ENCODE peak calls at places on chromosome 22, in four cellular contexts. Q is K562, D is A549, L is HepG2. X is an unnamed sample.
A peak's percentile ranks its signal among the peaks of the same experiment; 100 is the strongest.

GRCh38 chr22:36194971-36195370 is 6.6 kb downstream of the APOL4 start:
- DNase-seq in Q (no peak), D (peak; percentile 24), L (peak; percentile 40), X (peak; percentile 66)

GRCh38 chr22:37979782-37980181 is 4.6 kb downstream of the SOX10 start:
- DNase-seq in Q (no peak), D (no peak), L (no peak), X (no peak)

GRCh38 chr22:31628969-31629723 is 32.9 kb downstream of the PISD start:
- DNase-seq in Q (peak; percentile 48), D (no peak), L (no peak), X (no peak)

GRCh38 chr22:30885001-30885366 is 83.6 kb downstream of the MORC2 start:
- DNase-seq in Q (no peak), D (no peak), L (no peak), X (no peak)

GRCh38 chr22:25602924-25603323 is 38.4 kb downstream of the GRK3 start:
- DNase-seq in Q (no peak), D (no peak), L (no peak), X (no peak)

GRCh38 chr22:50170453-50171318 is at the start of gene PANX2:
- DNase-seq in Q (peak; percentile 73), D (no peak), L (no peak), X (no peak)

GRCh38 chr22:38572065-38572464 is 2.1 kb upstream of the DMC1 start:
- DNase-seq in Q (peak; percentile 35), D (peak; percentile 18), L (peak; percentile 38), X (no peak)

GRCh38 chr22:30312053-30312452 is 14.7 kb downstream of the TBC1D10A start:
- DNase-seq in Q (no peak), D (no peak), L (no peak), X (no peak)

GRCh38 chr22:43830931-43831560 is 18.9 kb upstream of the EFCAB6 start:
- DNase-seq in Q (no peak), D (no peak), L (no peak), X (no peak)

GRCh38 chr22:32208681-32209080 is 3.8 kb upstream of the RFPL2 start:
- DNase-seq in Q (no peak), D (no peak), L (no peak), X (no peak)

GRCh38 chr22:20061481-20061861 is 18.6 kb upstream of the DGCR8 start:
- DNase-seq in Q (no peak), D (no peak), L (no peak), X (no peak)

DNA sequence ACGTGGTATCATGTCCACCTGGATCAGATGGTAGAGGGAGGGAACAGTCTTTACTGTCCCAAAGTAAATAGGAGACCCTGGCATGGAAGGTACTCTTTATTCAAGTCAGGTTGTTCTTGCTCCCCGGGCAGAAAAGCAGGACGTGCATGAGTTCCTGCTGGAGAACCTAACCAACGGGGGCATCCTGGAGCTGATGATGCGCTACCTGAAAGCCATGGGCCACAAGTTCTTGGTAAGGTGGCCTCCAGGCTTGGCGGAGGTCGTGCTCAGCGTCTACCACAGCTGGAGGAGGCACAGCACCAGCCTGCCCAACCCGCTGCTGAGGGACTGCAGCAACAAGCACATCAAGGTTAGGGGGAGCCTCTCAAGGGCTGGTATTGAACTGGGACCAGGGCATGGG is 48.7 kb downstream of the CABIN1 start:
- DNase-seq in Q (no peak), D (no peak), L (no peak), X (no peak)
- TF ChIP-seq KDM1A in Q (no peak), D (no peak), L (no peak), X (no peak)

DNA sequence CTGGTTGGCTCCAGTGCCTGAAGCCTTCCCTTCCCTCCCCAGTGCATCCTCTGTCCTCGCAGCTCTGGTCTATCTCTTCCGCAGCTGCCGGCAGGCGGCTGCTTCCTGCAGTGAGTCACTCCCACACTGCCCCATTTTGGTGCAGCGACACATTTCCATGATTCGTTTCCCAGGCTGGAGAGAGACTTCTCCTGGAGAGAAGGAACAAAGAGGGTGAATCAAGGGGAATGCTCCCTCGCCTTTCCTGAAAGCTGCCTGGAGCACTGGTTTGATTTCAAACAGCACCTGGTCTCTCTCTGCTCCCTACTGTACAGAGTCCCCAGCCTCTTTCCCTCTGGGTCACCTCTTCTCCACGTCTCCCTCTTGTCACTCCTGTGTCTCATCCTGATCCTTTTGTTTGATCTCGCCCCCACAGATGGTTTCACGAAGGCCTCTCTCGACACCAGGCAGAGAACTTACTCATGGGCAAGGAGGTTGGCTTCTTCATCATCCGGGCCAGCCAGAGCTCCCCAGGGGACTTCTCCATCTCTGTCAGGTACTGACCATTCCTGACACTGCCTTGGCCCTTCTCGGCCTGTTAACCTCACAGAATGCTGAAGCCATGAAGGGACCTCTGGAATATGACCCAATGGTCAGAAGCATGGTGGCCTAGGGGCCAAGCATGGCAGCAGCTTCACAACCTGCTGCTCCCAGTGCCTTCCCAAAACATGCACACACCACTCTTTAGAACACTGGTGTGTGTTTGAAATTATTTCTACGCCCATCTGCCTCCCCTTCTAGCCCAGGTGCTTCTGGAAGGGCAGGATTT is at the start of gene TMA7B:
- DNase-seq in Q (peak; percentile 54), D (peak; percentile 15), L (no peak), X (no peak)
- TF ChIP-seq PHF8 in Q (no peak), D (no peak), L (no peak), X (no peak)

DNA sequence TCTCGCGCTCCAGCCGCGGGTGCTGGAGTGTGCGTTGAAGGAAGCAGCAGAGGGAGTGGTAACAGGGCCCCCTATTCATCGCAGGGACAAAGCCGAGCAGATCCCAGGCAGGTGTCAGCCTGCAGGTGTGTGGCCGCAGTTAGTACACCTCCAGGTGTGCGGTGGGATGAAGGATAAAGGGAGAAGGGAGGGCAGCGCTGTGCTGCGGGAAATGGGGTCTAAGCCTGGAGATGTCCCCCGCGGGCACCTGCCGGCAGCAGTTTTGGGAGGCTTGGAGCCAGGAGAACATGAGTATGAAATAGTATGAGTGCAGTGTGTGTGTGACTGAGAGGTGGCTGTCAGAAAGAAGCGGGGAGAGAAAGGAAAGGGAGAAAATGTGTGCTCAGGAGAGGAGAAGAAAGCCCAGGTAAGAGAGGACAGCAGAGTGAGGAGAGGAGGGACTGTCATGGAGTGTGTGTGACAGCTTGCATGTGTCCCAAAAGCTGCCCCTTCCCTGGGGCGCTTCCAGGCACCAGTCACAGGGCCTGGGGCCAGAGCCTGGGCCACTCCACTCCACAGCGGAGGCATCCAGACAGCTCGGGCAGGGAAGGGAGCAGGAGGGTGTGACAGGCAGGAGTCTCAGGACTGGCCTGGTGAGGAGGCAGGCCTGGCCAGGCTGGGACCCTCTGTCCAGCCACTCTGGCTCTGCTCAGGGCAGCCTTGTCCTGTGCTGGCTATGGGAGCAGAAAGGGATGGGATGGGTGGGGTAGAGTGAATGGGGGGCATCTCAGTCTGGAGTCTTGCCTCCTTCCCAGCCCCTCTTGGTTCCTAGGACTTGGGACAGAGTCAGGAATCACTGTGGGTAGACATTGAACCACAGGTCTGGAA is 831 bp downstream of the MMP11 start:
- DNase-seq in Q (no peak), D (no peak), L (no peak), X (no peak)
- TF ChIP-seq KDM1A in Q (no peak), D (no peak), L (no peak), X (no peak)

GRCh38 chr22:28594076-28594783 is 85.4 kb downstream of the TTC28 start:
- DNase-seq in Q (no peak), D (no peak), L (no peak), X (no peak)
- TF ChIP-seq PHF8 in Q (no peak), D (no peak), L (no peak), X (no peak)

GRCh38 chr22:17845790-17846189 is 71.5 kb upstream of the BID start:
- DNase-seq in Q (no peak), D (no peak), L (no peak), X (no peak)
- TF ChIP-seq KDM1A in Q (no peak), D (no peak), L (no peak), X (no peak)

GRCh38 chr22:47435826-47436225 is 673.4 kb downstream of the TBC1D22A start:
- DNase-seq in Q (no peak), D (no peak), L (no peak), X (no peak)

GRCh38 chr22:47433627-47434026 is 671.2 kb downstream of the TBC1D22A start:
- DNase-seq in Q (no peak), D (no peak), L (no peak), X (no peak)

GRCh38 chr22:47434336-47435203 is 672.1 kb downstream of the TBC1D22A start:
- DNase-seq in Q (no peak), D (no peak), L (no peak), X (no peak)

GRCh38 chr22:47437110-47437509 is 674.7 kb downstream of the TBC1D22A start:
- DNase-seq in Q (no peak), D (no peak), L (no peak), X (no peak)

GRCh38 chr22:47435204-47435487 is 672.7 kb downstream of the TBC1D22A start:
- DNase-seq in Q (no peak), D (no peak), L (no peak), X (no peak)
- TF ChIP-seq PHF8 in Q (no peak), D (no peak), L (no peak), X (no peak)

X was measured in H1.